ENCODE peak calls at places on chromosome 7, in four cellular contexts. One of them, this sample, is unnamed.

GRCh38 chr7:95246935-95247370 is 77.4 kb downstream of the PON1 start:
- DNase-seq in foreskin fibroblast: peak
- DNase-seq in heart right ventricle: peak
- DNase-seq in cardiac fibroblast: peak
- DNase-seq in this sample: peak

GRCh38 chr7:47497367-47498096 is 84.4 kb downstream of the TNS3 start:
- DNase-seq in foreskin fibroblast: no peak
- DNase-seq in heart right ventricle: no peak
- DNase-seq in cardiac fibroblast: no peak
- DNase-seq in this sample: no peak

GRCh38 chr7:1535695-1536094 is 5.2 kb downstream of the MAFK start:
- DNase-seq in foreskin fibroblast: no peak
- DNase-seq in heart right ventricle: no peak
- DNase-seq in cardiac fibroblast: no peak
- DNase-seq in this sample: no peak

GRCh38 chr7:19984231-19984632 is 210.8 kb upstream of the TMEM196 start:
- DNase-seq in foreskin fibroblast: no peak
- DNase-seq in heart right ventricle: no peak
- DNase-seq in cardiac fibroblast: no peak
- DNase-seq in this sample: no peak

GRCh38 chr7:36760856-36761762 is 36.8 kb upstream of the AOAH start:
- DNase-seq in foreskin fibroblast: no peak
- DNase-seq in heart right ventricle: no peak
- DNase-seq in cardiac fibroblast: no peak
- DNase-seq in this sample: no peak

GRCh38 chr7:65449505-65449852 is 75.8 kb downstream of the ZNF92 start:
- DNase-seq in foreskin fibroblast: no peak
- DNase-seq in heart right ventricle: no peak
- DNase-seq in cardiac fibroblast: no peak
- DNase-seq in this sample: no peak

GRCh38 chr7:151847681-151848081 is 29.2 kb downstream of the PRKAG2 start:
- DNase-seq in foreskin fibroblast: no peak
- DNase-seq in heart right ventricle: no peak
- DNase-seq in cardiac fibroblast: peak
- DNase-seq in this sample: no peak

GRCh38 chr7:360454-361100 is 70.6 kb downstream of the FOXL3 start:
- DNase-seq in foreskin fibroblast: no peak
- DNase-seq in heart right ventricle: no peak
- DNase-seq in cardiac fibroblast: no peak
- DNase-seq in this sample: no peak

GRCh38 chr7:95865716-95866371 is 93.5 kb downstream of the DYNC1I1 start:
- DNase-seq in foreskin fibroblast: no peak
- DNase-seq in heart right ventricle: no peak
- DNase-seq in cardiac fibroblast: peak
- DNase-seq in this sample: peak

GRCh38 chr7:21076579-21076978 is 289.9 kb upstream of the SP8 start:
- DNase-seq in foreskin fibroblast: no peak
- DNase-seq in heart right ventricle: no peak
- DNase-seq in cardiac fibroblast: no peak
- DNase-seq in this sample: no peak

GRCh38 chr7:151403764-151404163 is 6.1 kb downstream of the WDR86 start:
- DNase-seq in foreskin fibroblast: no peak
- DNase-seq in heart right ventricle: no peak
- DNase-seq in cardiac fibroblast: no peak
- DNase-seq in this sample: no peak

GRCh38 chr7:24395512-24395911 is 111.5 kb downstream of the NPY start:
- DNase-seq in foreskin fibroblast: no peak
- DNase-seq in heart right ventricle: no peak
- DNase-seq in cardiac fibroblast: no peak
- DNase-seq in this sample: no peak

GRCh38 chr7:43647772-43648643 is 65.1 kb downstream of the STK17A start:
- DNase-seq in foreskin fibroblast: peak
- DNase-seq in heart right ventricle: peak
- DNase-seq in cardiac fibroblast: peak
- DNase-seq in this sample: peak

GRCh38 chr7:37363536-37364172 is 85.0 kb downstream of the ELMO1 start:
- DNase-seq in foreskin fibroblast: no peak
- DNase-seq in heart right ventricle: no peak
- DNase-seq in cardiac fibroblast: no peak
- DNase-seq in this sample: no peak

GRCh38 chr7:136527554-136527953 is 340.9 kb upstream of the CHRM2 start:
- DNase-seq in foreskin fibroblast: no peak
- DNase-seq in heart right ventricle: no peak
- DNase-seq in cardiac fibroblast: no peak
- DNase-seq in this sample: no peak

GRCh38 chr7:76131872-76132271 is 69.8 kb upstream of the SRRM3 start:
- DNase-seq in foreskin fibroblast: no peak
- DNase-seq in heart right ventricle: no peak
- DNase-seq in cardiac fibroblast: no peak
- DNase-seq in this sample: no peak

GRCh38 chr7:153840861-153841260 is 211.3 kb upstream of the DPP6 start:
- DNase-seq in foreskin fibroblast: no peak
- DNase-seq in heart right ventricle: no peak
- DNase-seq in cardiac fibroblast: no peak
- DNase-seq in this sample: no peak

GRCh38 chr7:116955340-116955739 is 2.0 kb downstream of the ST7 start:
- DNase-seq in foreskin fibroblast: no peak
- DNase-seq in heart right ventricle: no peak
- DNase-seq in cardiac fibroblast: no peak
- DNase-seq in this sample: no peak

GRCh38 chr7:16616122-16616521 is 29.4 kb downstream of the ANKMY2 start:
- DNase-seq in foreskin fibroblast: no peak
- DNase-seq in heart right ventricle: no peak
- DNase-seq in cardiac fibroblast: no peak
- DNase-seq in this sample: no peak

GRCh38 chr7:126937196-126937595 is 315.5 kb downstream of the GRM8 start:
- DNase-seq in foreskin fibroblast: no peak
- DNase-seq in heart right ventricle: no peak
- DNase-seq in cardiac fibroblast: no peak
- DNase-seq in this sample: peak

GRCh38 chr7:70097639-70098038 is 499.4 kb downstream of the AUTS2 start:
- DNase-seq in foreskin fibroblast: no peak
- DNase-seq in heart right ventricle: no peak
- DNase-seq in cardiac fibroblast: no peak
- DNase-seq in this sample: no peak

GRCh38 chr7:140562921-140563600 is 77.6 kb downstream of the DENND2A start:
- DNase-seq in foreskin fibroblast: no peak
- DNase-seq in heart right ventricle: no peak
- DNase-seq in cardiac fibroblast: no peak
- DNase-seq in this sample: no peak

GRCh38 chr7:121041516-121042148 is 53.1 kb downstream of the CPED1 start:
- DNase-seq in foreskin fibroblast: peak
- DNase-seq in heart right ventricle: no peak
- DNase-seq in cardiac fibroblast: peak
- DNase-seq in this sample: no peak

GRCh38 chr7:131166066-131166465 is 161.6 kb upstream of the MKLN1 start:
- DNase-seq in foreskin fibroblast: no peak
- DNase-seq in heart right ventricle: no peak
- DNase-seq in cardiac fibroblast: no peak
- DNase-seq in this sample: no peak

GRCh38 chr7:23246540-23246939 is at the start of gene GPNMB:
- DNase-seq in foreskin fibroblast: peak
- DNase-seq in heart right ventricle: peak
- DNase-seq in cardiac fibroblast: peak
- DNase-seq in this sample: peak

GRCh38 chr7:93938293-93938692 is 16.8 kb downstream of the GNG11 start:
- DNase-seq in foreskin fibroblast: no peak
- DNase-seq in heart right ventricle: no peak
- DNase-seq in cardiac fibroblast: no peak
- DNase-seq in this sample: no peak

GRCh38 chr7:156969972-156970420 is 20.5 kb downstream of the NOM1 start:
- DNase-seq in foreskin fibroblast: no peak
- DNase-seq in heart right ventricle: no peak
- DNase-seq in cardiac fibroblast: peak
- DNase-seq in this sample: no peak

GRCh38 chr7:41143074-41143473 is 559.8 kb downstream of the INHBA start:
- DNase-seq in foreskin fibroblast: no peak
- DNase-seq in heart right ventricle: no peak
- DNase-seq in cardiac fibroblast: no peak
- DNase-seq in this sample: no peak

DNA sequence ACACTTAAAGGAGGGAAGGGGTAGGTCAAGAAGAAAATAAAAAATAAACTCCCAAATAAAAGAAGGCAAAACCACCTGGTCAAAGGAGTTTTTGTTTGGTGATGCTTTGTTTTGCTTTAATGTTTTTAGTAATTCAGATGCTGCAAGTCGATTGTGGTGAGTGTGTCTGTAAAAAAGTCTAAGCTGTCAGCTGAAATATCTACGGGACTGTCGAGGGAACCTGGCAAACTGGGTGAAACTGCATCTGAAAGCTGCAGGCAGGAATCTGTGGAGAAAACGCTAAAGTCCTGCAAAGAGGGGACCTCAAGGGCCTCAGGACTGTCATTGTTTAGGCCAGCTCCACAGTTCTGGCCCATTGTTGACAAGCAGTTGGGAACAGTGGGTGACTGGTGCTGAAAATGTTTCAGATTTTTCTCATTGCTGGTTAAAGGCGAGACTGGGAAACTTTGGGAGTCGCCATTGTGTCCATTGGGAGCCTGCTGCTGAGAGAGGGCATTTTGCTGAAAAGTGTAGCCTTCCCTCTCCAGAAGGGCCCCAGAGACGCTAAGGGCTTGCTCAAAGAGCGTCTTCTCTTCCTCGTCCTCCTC is 1.8 kb downstream of the HOXA2 start:
- DNase-seq in foreskin fibroblast: no peak
- DNase-seq in heart right ventricle: no peak
- DNase-seq in cardiac fibroblast: no peak
- DNase-seq in this sample: no peak
- H3K4me3 ChIP-seq in foreskin fibroblast: no peak
- H3K4me3 ChIP-seq in heart right ventricle: peak
- H3K4me3 ChIP-seq in cardiac fibroblast: no peak
- H3K4me3 ChIP-seq in this sample: peak

DNA sequence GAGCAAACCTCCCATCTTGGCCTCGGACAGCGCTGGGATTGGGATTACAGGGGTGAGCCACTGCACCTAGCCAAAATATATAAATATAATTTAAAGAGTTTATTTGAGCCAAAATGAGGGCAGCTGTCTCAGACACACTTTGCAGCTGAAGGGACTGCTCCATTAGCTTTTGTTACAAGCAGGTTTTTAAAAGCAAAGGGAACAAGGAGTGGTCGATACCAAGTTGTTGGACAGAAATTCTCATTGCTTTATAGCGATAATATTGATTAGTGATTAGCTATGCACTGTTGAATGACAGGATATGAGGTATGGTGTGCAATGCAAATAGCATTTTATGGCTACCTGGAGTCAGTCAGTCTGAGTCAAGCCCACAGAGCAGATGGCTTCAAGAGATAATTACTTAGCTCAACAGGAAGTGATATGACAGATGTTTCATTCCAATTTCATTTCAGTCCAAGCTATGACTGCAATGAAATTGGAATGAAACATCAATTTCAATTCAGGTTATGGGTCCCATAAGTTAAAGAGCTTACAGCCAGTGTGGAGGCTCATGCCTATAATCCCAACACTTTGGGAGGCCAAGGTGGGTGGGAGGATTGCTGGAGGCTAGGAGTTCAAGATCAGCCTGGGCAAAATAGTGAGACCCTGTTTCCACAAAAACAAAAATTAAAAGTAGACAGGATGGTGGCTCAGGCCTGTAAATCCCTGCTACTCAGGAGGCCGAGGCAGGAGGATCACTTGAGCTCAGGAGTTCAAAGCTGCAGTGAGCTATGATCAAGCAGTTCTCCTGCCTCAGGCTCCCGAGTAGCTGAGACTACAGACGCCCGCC is 23.1 kb downstream of the TYW1 start:
- DNase-seq in foreskin fibroblast: peak
- DNase-seq in heart right ventricle: no peak
- DNase-seq in cardiac fibroblast: peak
- DNase-seq in this sample: no peak
- TF ChIP-seq CTCF in foreskin fibroblast: no peak
- TF ChIP-seq CTCF in heart right ventricle: no peak
- TF ChIP-seq CTCF in cardiac fibroblast: no peak
- TF ChIP-seq CTCF in this sample: no peak

GRCh38 chr7:7765422-7765821 is 47.0 kb upstream of the RPA3 start:
- DNase-seq in foreskin fibroblast: no peak
- DNase-seq in heart right ventricle: no peak
- DNase-seq in cardiac fibroblast: peak
- DNase-seq in this sample: no peak

GRCh38 chr7:7761974-7762769 is 43.8 kb upstream of the RPA3 start:
- DNase-seq in foreskin fibroblast: peak
- DNase-seq in heart right ventricle: no peak
- DNase-seq in cardiac fibroblast: peak
- DNase-seq in this sample: no peak

GRCh38 chr7:7757576-7757975 is 39.2 kb upstream of the RPA3 start:
- DNase-seq in foreskin fibroblast: no peak
- DNase-seq in heart right ventricle: no peak
- DNase-seq in cardiac fibroblast: no peak
- DNase-seq in this sample: no peak

GRCh38 chr7:7764515-7765138 is 46.2 kb upstream of the RPA3 start:
- DNase-seq in foreskin fibroblast: no peak
- DNase-seq in heart right ventricle: no peak
- DNase-seq in cardiac fibroblast: no peak
- DNase-seq in this sample: no peak

DNA sequence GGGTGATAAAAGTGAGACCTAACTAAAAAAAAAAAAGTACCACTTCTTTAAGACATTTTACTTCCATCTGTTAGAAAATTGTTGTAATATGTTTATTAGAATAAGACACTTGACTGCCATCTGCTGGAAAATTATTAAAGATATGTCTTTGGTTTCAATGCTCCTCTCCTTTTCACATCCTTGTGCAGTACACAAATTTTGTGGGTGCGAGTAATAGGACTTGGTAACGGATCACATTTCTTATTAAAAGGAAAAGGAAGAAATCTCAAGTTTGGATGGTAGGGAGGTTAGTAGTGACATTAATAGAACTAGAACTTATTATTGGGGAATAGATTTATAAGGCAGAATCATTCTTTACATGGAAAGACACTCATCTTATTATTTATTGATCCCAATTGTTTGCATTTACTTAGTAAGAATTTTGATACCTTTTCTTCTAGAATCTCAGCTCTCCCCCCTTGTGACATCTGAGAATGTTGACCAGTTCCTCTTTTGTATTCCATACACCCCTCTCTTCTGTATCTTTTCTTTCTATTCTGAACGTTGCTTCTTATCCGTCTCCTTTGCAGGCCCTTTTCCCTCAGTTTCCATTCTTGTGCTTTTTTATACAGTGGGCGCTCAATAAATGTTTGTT is 43.0 kb upstream of the RPA3 start:
- DNase-seq in foreskin fibroblast: peak
- DNase-seq in heart right ventricle: no peak
- DNase-seq in cardiac fibroblast: peak
- DNase-seq in this sample: no peak
- H3K4me3 ChIP-seq in foreskin fibroblast: no peak
- H3K4me3 ChIP-seq in heart right ventricle: peak
- H3K4me3 ChIP-seq in cardiac fibroblast: peak
- H3K4me3 ChIP-seq in this sample: no peak

GRCh38 chr7:111101856-111102646 is 11.1 kb downstream of the LRRN3 start:
- DNase-seq in foreskin fibroblast: no peak
- DNase-seq in heart right ventricle: no peak
- DNase-seq in cardiac fibroblast: no peak
- DNase-seq in this sample: no peak

GRCh38 chr7:111096997-111097396 is 6.1 kb downstream of the LRRN3 start:
- DNase-seq in foreskin fibroblast: no peak
- DNase-seq in heart right ventricle: no peak
- DNase-seq in cardiac fibroblast: no peak
- DNase-seq in this sample: no peak

GRCh38 chr7:111094387-111094786 is 3.5 kb downstream of the LRRN3 start:
- DNase-seq in foreskin fibroblast: no peak
- DNase-seq in heart right ventricle: no peak
- DNase-seq in cardiac fibroblast: no peak
- DNase-seq in this sample: no peak

GRCh38 chr7:111098926-111099250 is 8.0 kb downstream of the LRRN3 start:
- DNase-seq in foreskin fibroblast: no peak
- DNase-seq in heart right ventricle: no peak
- DNase-seq in cardiac fibroblast: no peak
- DNase-seq in this sample: no peak

GRCh38 chr7:111098011-111098925 is 7.3 kb downstream of the LRRN3 start:
- DNase-seq in foreskin fibroblast: no peak
- DNase-seq in heart right ventricle: peak
- DNase-seq in cardiac fibroblast: peak
- DNase-seq in this sample: no peak
- TF ChIP-seq CTCF in foreskin fibroblast: peak
- TF ChIP-seq CTCF in heart right ventricle: peak
- TF ChIP-seq CTCF in cardiac fibroblast: peak
- TF ChIP-seq CTCF in this sample: peak

This sample was measured in epithelial cell of proximal tubule.